ENCODE peak calls at places on chromosomes 13 and 19, in eight cellular contexts. B, Z, L, G, X, K, F and M are unnamed samples.

GRCh38 chr19:38742296-38742695 is 2.0 kb downstream of the CAPN12 start:
- DNase-seq in G (no peak), F (no peak), L (no peak), K (no peak), B (no peak), X (no peak), Z (no peak), M (peak)

GRCh38 chr19:28885965-28886364 is 327.0 kb downstream of the UQCRFS1 start:
- DNase-seq in B (no peak), K (no peak), X (no peak), F (no peak), G (no peak), L (no peak), Z (no peak), M (no peak)

GRCh38 chr19:52351512-52351911 is 15.5 kb downstream of the ZNF610 start:
- DNase-seq in L (no peak), K (no peak), B (no peak), X (no peak), F (no peak), G (peak), Z (no peak), M (no peak)

GRCh38 chr19:3526507-3527244 is 12.3 kb upstream of the TEKTIP1 start:
- DNase-seq in K (no peak), B (no peak), L (no peak), Z (no peak), X (no peak), G (no peak), F (no peak), M (no peak)

GRCh38 chr13:41905600-41906254 is 55.2 kb downstream of the VWA8 start:
- DNase-seq in Z (peak), F (no peak), B (peak), G (no peak), K (no peak), X (no peak), L (no peak), M (no peak)

GRCh38 chr13:78137404-78138142 is 218.9 kb upstream of the EDNRB start:
- DNase-seq in X (no peak), Z (peak), G (peak), L (no peak), F (no peak), B (peak), K (no peak), M (no peak)

GRCh38 chr13:25678398-25678797 is 306.6 kb downstream of the ATP8A2 start:
- DNase-seq in L (no peak), B (no peak), Z (no peak), F (no peak), G (no peak), K (no peak), X (no peak), M (no peak)

GRCh38 chr19:46351241-46352041 is 4.6 kb downstream of the PPP5C start:
- DNase-seq in Z (peak), K (peak), G (no peak), X (peak), F (no peak), L (no peak), B (peak), M (no peak)

GRCh38 chr13:78978381-78978998 is 319.5 kb upstream of the OBI1 start:
- DNase-seq in X (no peak), B (peak), L (peak), F (peak), G (no peak), Z (peak), K (peak), M (no peak)

GRCh38 chr13:99425485-99426341 is 75.6 kb upstream of the TM9SF2 start:
- DNase-seq in X (no peak), L (no peak), B (no peak), K (peak), G (no peak), F (no peak), Z (no peak), M (no peak)

GRCh38 chr13:39259371-39259770 is 221.1 kb downstream of the NHLRC3 start:
- DNase-seq in B (no peak), X (no peak), L (no peak), Z (no peak), G (no peak), F (no peak), K (no peak), M (no peak)

GRCh38 chr13:99459101-99459500 is 42.2 kb upstream of the TM9SF2 start:
- DNase-seq in K (no peak), G (no peak), L (no peak), X (no peak), F (no peak), B (no peak), Z (no peak), M (no peak)

GRCh38 chr13:74258951-74259350 is 124.7 kb upstream of the KLF12 start:
- DNase-seq in Z (no peak), G (no peak), X (no peak), B (no peak), L (no peak), K (no peak), F (no peak), M (no peak)

GRCh38 chr19:5978606-5979552 is 939 bp upstream of the RANBP3 start:
- DNase-seq in L (peak), F (no peak), Z (no peak), X (no peak), B (no peak), K (no peak), G (no peak), M (no peak)

GRCh38 chr13:40271511-40271910 is 394.9 kb downstream of the FOXO1 start:
- DNase-seq in L (no peak), X (peak), Z (no peak), G (peak), K (no peak), B (no peak), F (no peak), M (peak)

GRCh38 chr19:6204212-6204611 is 68.7 kb downstream of the ACSBG2 start:
- DNase-seq in K (no peak), Z (peak), F (peak), G (no peak), B (peak), X (no peak), L (no peak), M (peak)

DNA sequence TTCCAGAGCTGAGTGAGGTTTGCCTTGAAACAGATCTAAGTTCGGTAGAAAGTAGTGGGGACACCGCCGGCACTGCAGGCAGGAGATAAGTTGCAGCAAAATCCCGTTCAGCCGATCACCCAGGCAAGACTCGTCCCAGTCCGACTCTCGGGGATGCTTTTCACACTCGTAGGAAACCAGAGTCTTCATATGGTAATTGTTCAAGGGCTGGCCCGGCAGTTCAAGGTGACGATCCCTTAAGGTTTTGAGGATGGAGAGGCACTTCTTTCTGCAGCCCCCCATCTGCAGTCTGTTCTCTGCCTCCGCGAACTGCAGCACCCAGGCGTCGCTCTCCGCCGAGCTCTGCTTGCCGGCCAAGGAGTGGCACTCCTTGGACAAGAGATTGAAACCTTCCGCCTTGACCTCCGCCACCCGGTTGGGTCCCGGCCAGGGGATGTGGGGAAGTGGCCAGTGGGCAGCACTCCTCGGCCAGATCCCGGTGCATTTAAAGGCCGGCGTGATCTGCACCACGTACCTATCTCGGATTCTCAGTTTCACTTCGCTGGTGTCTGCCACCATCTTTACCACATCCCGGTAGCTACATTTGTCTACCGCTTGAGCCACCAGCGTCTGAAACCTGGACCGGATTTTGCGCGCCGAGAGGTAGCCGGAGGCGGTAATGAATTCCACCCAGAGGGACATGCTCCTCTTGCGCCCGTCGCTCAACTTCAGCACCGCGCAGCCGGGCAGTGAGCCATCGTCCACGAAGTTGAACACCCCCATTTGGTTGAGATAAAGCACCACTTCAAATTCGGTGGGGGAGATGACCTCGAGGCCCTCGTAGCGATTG is 1.1 kb downstream of the MAB21L1 start:
- DNase-seq in L (no peak), X (peak), F (no peak), B (peak), Z (peak), G (peak), K (peak), M (peak)
- TF ChIP-seq CTCF in L (no peak), X (no peak), F (no peak), B (peak), Z (no peak), G (no peak), K (no peak), M (no peak)

GRCh38 chr13:102185375-102185984 is 216.4 kb downstream of the FGF14 start:
- DNase-seq in X (no peak), F (no peak), G (no peak), Z (no peak), B (no peak), L (no peak), K (no peak), M (no peak)
- TF ChIP-seq CTCF in X (no peak), F (no peak), G (no peak), Z (no peak), B (no peak), L (no peak), K (no peak), M (no peak)

DNA sequence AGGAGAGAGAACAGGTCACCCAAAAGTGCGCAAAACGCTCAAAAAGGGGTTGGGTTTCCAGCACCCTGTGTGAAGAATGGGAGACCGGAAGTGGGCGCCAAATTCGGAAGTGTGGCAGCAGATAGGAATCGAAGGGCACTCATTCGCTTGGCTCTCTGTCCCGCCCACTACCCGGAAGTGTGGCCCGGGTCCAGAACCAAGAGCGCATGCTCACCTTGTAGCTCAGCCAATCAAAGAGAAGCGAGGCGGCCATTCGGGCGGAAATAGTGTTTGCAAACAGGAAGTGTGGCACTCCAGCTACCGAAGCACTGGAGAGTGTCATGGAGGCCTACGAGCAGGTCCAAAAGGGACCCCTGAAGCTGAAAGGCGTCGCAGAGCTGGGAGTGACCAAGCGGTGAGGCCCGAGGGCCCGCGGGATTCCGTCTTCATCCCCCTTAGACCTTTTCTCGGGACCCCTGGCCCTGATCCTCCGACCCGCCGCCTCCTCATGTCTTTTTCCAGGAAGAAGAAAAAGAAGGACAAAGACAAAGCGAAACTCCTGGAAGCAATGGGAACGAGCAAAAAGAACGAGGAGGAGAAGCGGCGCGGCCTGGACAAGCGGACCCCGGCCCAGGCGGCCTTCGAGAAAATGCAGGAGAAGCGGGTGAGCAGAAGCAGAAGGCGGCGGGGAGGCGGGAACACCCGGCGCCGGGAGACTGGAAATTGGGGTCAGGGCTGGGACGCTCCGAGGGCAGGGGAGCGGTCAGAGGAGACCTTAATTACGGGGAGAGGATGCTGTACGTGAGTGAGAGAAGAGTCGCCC is at the start of gene FAM32A:
- DNase-seq in X (peak), K (peak), G (peak), L (peak), Z (peak), B (peak), F (peak), M (peak)
- TF ChIP-seq CTCF in X (peak), K (peak), G (peak), L (peak), Z (peak), B (peak), F (no peak), M (peak)

GRCh38 chr13:104318121-104318520 is 1251.9 kb upstream of the SLC10A2 start:
- DNase-seq in Z (peak), L (no peak), B (no peak), F (no peak), G (no peak), K (no peak), X (no peak), M (no peak)
- TF ChIP-seq CTCF in Z (peak), L (no peak), B (no peak), F (no peak), G (no peak), K (no peak), X (no peak), M (peak)

DNA sequence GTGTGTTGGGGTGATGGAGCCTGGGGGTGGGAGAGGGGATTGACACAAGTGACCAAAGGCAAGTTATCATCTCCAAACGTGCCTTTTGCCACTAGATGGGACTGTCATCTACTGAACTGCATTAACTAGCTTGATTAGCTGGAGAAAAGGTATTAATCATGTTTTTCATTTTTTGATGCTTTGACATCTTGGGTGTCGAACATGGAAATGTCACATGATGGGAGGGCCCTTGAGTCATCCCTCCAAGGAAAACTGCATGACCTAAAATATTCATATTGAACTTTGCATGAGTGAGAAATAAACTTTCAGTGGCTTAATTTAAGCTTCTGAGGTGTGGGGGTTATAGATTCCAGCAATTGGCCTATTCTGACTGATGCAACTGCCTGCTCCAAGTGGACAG is 73.3 kb downstream of the ALOX5AP start:
- DNase-seq in G (no peak), F (no peak), X (no peak), Z (peak), K (no peak), L (no peak), B (no peak), M (no peak)
- TF ChIP-seq CTCF in G (no peak), F (no peak), X (no peak), Z (peak), K (no peak), L (no peak), B (peak), M (no peak)